ENCODE peak calls at places on chromosome 14, in eight cellular contexts. One of them, this sample, is unnamed. For H3K4me1, the result is how much of the 10 kb centered on the place peaks cover.

GRCh38 chr14:65423986-65424385 is 11.5 kb downstream of the FUT8 start:
- DNase-seq in sigmoid colon: no peak
- DNase-seq in NT2/D1: no peak
- DNase-seq in heart right ventricle: no peak
- DNase-seq in endothelial cell of umbilical vein: no peak
- DNase-seq in CD8-positive, alpha-beta T cell: no peak
- DNase-seq in mucosa of descending colon: no peak
- DNase-seq in RWPE2: no peak
- DNase-seq in this sample: no peak

GRCh38 chr14:94008234-94008633 is 11.1 kb downstream of the CCDC197 start:
- DNase-seq in NT2/D1: no peak
- DNase-seq in heart right ventricle: no peak
- DNase-seq in mucosa of descending colon: no peak
- DNase-seq in CD8-positive, alpha-beta T cell: no peak
- DNase-seq in endothelial cell of umbilical vein: no peak
- DNase-seq in sigmoid colon: no peak
- DNase-seq in RWPE2: no peak
- DNase-seq in this sample: no peak

GRCh38 chr14:87916103-87916885 is 76.7 kb downstream of the GALC start:
- DNase-seq in endothelial cell of umbilical vein: no peak
- DNase-seq in sigmoid colon: no peak
- DNase-seq in NT2/D1: no peak
- DNase-seq in CD8-positive, alpha-beta T cell: no peak
- DNase-seq in RWPE2: no peak
- DNase-seq in mucosa of descending colon: no peak
- DNase-seq in heart right ventricle: no peak
- DNase-seq in this sample: no peak

GRCh38 chr14:49497725-49498348 is 88.3 kb downstream of the RPS29 start:
- DNase-seq in endothelial cell of umbilical vein: peak
- DNase-seq in heart right ventricle: peak
- DNase-seq in RWPE2: no peak
- DNase-seq in NT2/D1: peak
- DNase-seq in CD8-positive, alpha-beta T cell: no peak
- DNase-seq in mucosa of descending colon: peak
- DNase-seq in sigmoid colon: no peak
- DNase-seq in this sample: no peak

GRCh38 chr14:92654206-92654901 is 94.1 kb downstream of the LGMN start:
- DNase-seq in sigmoid colon: no peak
- DNase-seq in heart right ventricle: no peak
- DNase-seq in endothelial cell of umbilical vein: no peak
- DNase-seq in CD8-positive, alpha-beta T cell: peak
- DNase-seq in NT2/D1: no peak
- DNase-seq in mucosa of descending colon: no peak
- DNase-seq in RWPE2: no peak
- DNase-seq in this sample: no peak

GRCh38 chr14:31080060-31080459 is 53.9 kb upstream of the STRN3 start:
- DNase-seq in NT2/D1: no peak
- DNase-seq in mucosa of descending colon: no peak
- DNase-seq in sigmoid colon: no peak
- DNase-seq in RWPE2: no peak
- DNase-seq in CD8-positive, alpha-beta T cell: no peak
- DNase-seq in endothelial cell of umbilical vein: no peak
- DNase-seq in heart right ventricle: no peak
- DNase-seq in this sample: no peak

GRCh38 chr14:23104070-23104590 is 659 bp downstream of the CIROP start:
- DNase-seq in heart right ventricle: no peak
- DNase-seq in RWPE2: no peak
- DNase-seq in endothelial cell of umbilical vein: no peak
- DNase-seq in mucosa of descending colon: no peak
- DNase-seq in CD8-positive, alpha-beta T cell: no peak
- DNase-seq in NT2/D1: no peak
- DNase-seq in sigmoid colon: no peak
- DNase-seq in this sample: no peak

GRCh38 chr14:83147006-83147405 is 1613.4 kb upstream of the SEL1L start:
- DNase-seq in NT2/D1: no peak
- DNase-seq in CD8-positive, alpha-beta T cell: no peak
- DNase-seq in RWPE2: no peak
- DNase-seq in endothelial cell of umbilical vein: no peak
- DNase-seq in sigmoid colon: no peak
- DNase-seq in mucosa of descending colon: no peak
- DNase-seq in heart right ventricle: no peak
- DNase-seq in this sample: no peak

GRCh38 chr14:24463017-24463805 is 20.6 kb upstream of the SDR39U1 start:
- DNase-seq in heart right ventricle: no peak
- DNase-seq in NT2/D1: no peak
- DNase-seq in RWPE2: no peak
- DNase-seq in sigmoid colon: no peak
- DNase-seq in CD8-positive, alpha-beta T cell: no peak
- DNase-seq in endothelial cell of umbilical vein: no peak
- DNase-seq in mucosa of descending colon: no peak
- DNase-seq in this sample: no peak

GRCh38 chr14:68518180-68518579 is 274.7 kb downstream of the ZFP36L1 start:
- DNase-seq in CD8-positive, alpha-beta T cell: no peak
- DNase-seq in sigmoid colon: no peak
- DNase-seq in endothelial cell of umbilical vein: no peak
- DNase-seq in heart right ventricle: no peak
- DNase-seq in mucosa of descending colon: no peak
- DNase-seq in NT2/D1: no peak
- DNase-seq in RWPE2: no peak
- DNase-seq in this sample: no peak

GRCh38 chr14:70640938-70641547 is 673 bp upstream of the TTC9 start:
- DNase-seq in NT2/D1: no peak
- DNase-seq in CD8-positive, alpha-beta T cell: peak
- DNase-seq in sigmoid colon: peak
- DNase-seq in endothelial cell of umbilical vein: peak
- DNase-seq in heart right ventricle: no peak
- DNase-seq in RWPE2: no peak
- DNase-seq in mucosa of descending colon: peak
- DNase-seq in this sample: no peak

GRCh38 chr14:57486767-57487379 is 6.8 kb downstream of the CCDC198 start:
- DNase-seq in RWPE2: no peak
- DNase-seq in heart right ventricle: no peak
- DNase-seq in sigmoid colon: no peak
- DNase-seq in CD8-positive, alpha-beta T cell: no peak
- DNase-seq in endothelial cell of umbilical vein: peak
- DNase-seq in mucosa of descending colon: peak
- DNase-seq in NT2/D1: peak
- DNase-seq in this sample: no peak

GRCh38 chr14:105285174-105285573 is 15.6 kb downstream of the BRF1 start:
- DNase-seq in heart right ventricle: no peak
- DNase-seq in sigmoid colon: no peak
- DNase-seq in NT2/D1: no peak
- DNase-seq in endothelial cell of umbilical vein: no peak
- DNase-seq in RWPE2: no peak
- DNase-seq in mucosa of descending colon: no peak
- DNase-seq in CD8-positive, alpha-beta T cell: no peak
- DNase-seq in this sample: no peak

GRCh38 chr14:106681161-106681955 is 1155.0 kb downstream of the TMEM121 start:
- DNase-seq in CD8-positive, alpha-beta T cell: no peak
- DNase-seq in heart right ventricle: no peak
- DNase-seq in mucosa of descending colon: no peak
- DNase-seq in RWPE2: no peak
- DNase-seq in sigmoid colon: no peak
- DNase-seq in endothelial cell of umbilical vein: no peak
- DNase-seq in NT2/D1: no peak
- DNase-seq in this sample: no peak

GRCh38 chr14:97077253-97077653 is 280.1 kb downstream of the VRK1 start:
- DNase-seq in endothelial cell of umbilical vein: no peak
- DNase-seq in RWPE2: peak
- DNase-seq in heart right ventricle: peak
- DNase-seq in NT2/D1: no peak
- DNase-seq in mucosa of descending colon: peak
- DNase-seq in CD8-positive, alpha-beta T cell: no peak
- DNase-seq in sigmoid colon: peak
- DNase-seq in this sample: no peak

GRCh38 chr14:49506650-49507049 is 79.5 kb downstream of the RPS29 start:
- DNase-seq in RWPE2: no peak
- DNase-seq in heart right ventricle: no peak
- DNase-seq in endothelial cell of umbilical vein: no peak
- DNase-seq in NT2/D1: no peak
- DNase-seq in mucosa of descending colon: no peak
- DNase-seq in sigmoid colon: no peak
- DNase-seq in CD8-positive, alpha-beta T cell: no peak
- DNase-seq in this sample: no peak

GRCh38 chr14:20688167-20688839 is at the start of gene ANG:
- DNase-seq in heart right ventricle: no peak
- DNase-seq in CD8-positive, alpha-beta T cell: no peak
- DNase-seq in NT2/D1: no peak
- DNase-seq in mucosa of descending colon: no peak
- DNase-seq in sigmoid colon: no peak
- DNase-seq in endothelial cell of umbilical vein: no peak
- DNase-seq in RWPE2: no peak
- DNase-seq in this sample: no peak

DNA sequence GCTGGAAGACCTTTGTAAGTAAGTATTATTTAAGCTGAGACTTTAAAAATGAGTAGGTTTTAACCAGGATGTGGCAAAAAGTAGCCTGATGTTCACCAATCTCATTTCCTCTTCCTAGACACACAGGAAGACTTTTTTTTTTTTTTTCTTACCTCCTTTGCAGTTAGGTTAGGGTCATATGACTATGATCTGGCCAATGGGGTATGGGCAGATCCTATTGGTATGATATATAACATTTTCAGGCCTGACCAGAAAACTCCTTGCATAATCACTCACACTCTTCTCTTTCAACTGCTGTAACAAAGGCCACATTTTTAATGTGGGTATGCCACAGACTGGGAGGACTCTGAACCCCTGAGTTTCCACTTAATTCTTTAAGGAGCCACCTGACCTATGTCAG is 2.7 kb upstream of the RPS6KA5 start:
- DNase-seq in mucosa of descending colon: no peak
- DNase-seq in endothelial cell of umbilical vein: no peak
- DNase-seq in heart right ventricle: no peak
- DNase-seq in RWPE2: no peak
- DNase-seq in NT2/D1: no peak
- DNase-seq in CD8-positive, alpha-beta T cell: no peak
- DNase-seq in sigmoid colon: no peak
- DNase-seq in this sample: no peak
- H3K4me1 ChIP-seq in mucosa of descending colon: under half
- H3K4me1 ChIP-seq in endothelial cell of umbilical vein: under half
- H3K4me1 ChIP-seq in heart right ventricle: under half
- H3K4me1 ChIP-seq in RWPE2: under half
- H3K4me1 ChIP-seq in NT2/D1: under half
- H3K4me1 ChIP-seq in CD8-positive, alpha-beta T cell: half or more
- H3K4me1 ChIP-seq in sigmoid colon: under half
- H3K4me1 ChIP-seq in this sample: under half

DNA sequence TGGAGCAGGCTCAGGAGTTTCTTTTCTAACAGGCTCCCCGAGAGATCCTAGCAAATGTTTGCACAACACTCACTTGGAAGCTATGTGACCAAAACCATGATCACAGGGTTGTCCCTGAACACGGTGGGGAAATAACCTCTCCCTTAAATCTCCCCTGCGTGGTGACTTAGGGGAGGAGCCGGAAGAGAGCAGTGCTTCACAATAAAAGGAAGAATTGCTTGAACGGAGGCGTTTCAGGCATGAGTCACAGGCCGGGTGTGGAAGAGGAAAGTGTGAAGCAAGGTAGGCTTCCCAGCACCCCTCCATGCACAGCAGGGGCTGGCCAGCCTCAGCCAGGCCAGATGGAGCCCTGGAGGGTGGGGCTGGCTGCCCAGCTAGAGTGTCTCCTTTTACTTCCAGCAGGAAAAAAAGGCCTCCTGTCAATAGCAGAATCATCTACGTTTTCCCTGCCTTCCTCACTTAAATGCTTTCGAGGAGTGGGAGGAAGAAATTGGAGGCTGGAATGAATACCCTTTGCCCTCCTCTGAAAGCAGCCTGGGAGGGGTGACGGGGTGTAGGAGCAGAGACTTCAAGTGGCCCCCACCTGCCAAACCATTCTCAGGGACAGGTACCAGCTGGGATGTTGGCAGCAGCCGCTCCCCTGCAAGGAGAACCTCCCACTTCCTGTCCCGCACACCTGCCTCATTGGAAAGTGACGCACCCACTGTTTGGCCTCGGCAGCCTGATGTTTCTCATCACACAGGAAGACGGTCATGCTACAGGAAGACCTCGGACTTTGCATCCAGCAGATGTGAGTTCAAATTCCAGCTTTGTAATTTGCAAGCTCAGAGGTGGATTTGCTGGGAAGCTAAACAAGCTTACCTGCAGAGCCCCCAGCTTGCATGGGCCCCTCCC is 30.1 kb upstream of the PPP2R5C start:
- DNase-seq in NT2/D1: no peak
- DNase-seq in mucosa of descending colon: peak
- DNase-seq in RWPE2: peak
- DNase-seq in sigmoid colon: peak
- DNase-seq in CD8-positive, alpha-beta T cell: peak
- DNase-seq in endothelial cell of umbilical vein: peak
- DNase-seq in heart right ventricle: peak
- DNase-seq in this sample: peak
- H3K4me3 ChIP-seq in NT2/D1: no peak
- H3K4me3 ChIP-seq in mucosa of descending colon: no peak
- H3K4me3 ChIP-seq in RWPE2: no peak
- H3K4me3 ChIP-seq in sigmoid colon: no peak
- H3K4me3 ChIP-seq in CD8-positive, alpha-beta T cell: peak
- H3K4me3 ChIP-seq in endothelial cell of umbilical vein: no peak
- H3K4me3 ChIP-seq in heart right ventricle: no peak
- H3K4me3 ChIP-seq in this sample: peak

GRCh38 chr14:61524211-61524806 is 171.0 kb upstream of the HIF1A start:
- DNase-seq in mucosa of descending colon: peak
- DNase-seq in endothelial cell of umbilical vein: peak
- DNase-seq in heart right ventricle: peak
- DNase-seq in sigmoid colon: no peak
- DNase-seq in CD8-positive, alpha-beta T cell: no peak
- DNase-seq in NT2/D1: no peak
- DNase-seq in RWPE2: no peak
- DNase-seq in this sample: no peak
- H3K4me1 ChIP-seq in mucosa of descending colon: half or more
- H3K4me1 ChIP-seq in endothelial cell of umbilical vein: half or more
- H3K4me1 ChIP-seq in heart right ventricle: half or more
- H3K4me1 ChIP-seq in sigmoid colon: under half
- H3K4me1 ChIP-seq in CD8-positive, alpha-beta T cell: under half
- H3K4me1 ChIP-seq in NT2/D1: under half
- H3K4me1 ChIP-seq in RWPE2: half or more
- H3K4me1 ChIP-seq in this sample: under half

DNA sequence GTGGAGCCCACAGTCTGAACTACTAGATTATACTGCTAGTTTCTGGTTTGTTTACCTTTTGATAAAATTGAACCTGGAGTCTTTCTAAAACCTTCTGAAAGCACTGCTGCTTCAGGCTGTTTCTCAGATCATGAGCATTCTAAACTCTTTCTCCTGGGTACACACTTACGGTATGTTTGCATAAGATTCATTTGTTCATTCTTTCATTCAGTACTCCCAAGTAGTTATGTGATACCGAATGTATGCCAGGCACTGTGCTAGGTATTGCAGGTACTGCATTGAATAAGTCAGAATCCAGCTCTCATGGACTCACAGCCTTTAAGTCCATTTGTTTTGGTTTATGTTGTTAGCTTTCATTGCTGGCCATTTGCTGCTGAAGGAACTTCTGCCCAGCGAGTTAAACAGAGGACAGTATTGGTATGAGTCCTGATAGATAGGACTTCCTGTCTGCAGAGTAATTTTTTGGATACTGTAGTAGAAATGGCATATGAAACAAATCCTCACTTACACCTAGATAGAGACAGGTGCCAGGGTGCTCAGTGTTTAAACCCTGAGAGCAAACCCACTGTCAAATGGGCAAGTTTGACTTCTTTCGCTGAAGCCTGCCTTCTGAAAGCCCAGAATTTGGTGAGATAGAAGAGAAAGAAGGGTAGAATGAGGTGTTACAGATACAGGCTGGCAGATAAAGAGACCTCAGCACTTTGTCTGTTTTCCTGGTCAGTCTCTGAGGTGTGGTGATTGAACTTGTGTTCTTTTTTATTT is 2.1 kb downstream of the SUSD6 start:
- DNase-seq in NT2/D1: no peak
- DNase-seq in sigmoid colon: no peak
- DNase-seq in endothelial cell of umbilical vein: no peak
- DNase-seq in CD8-positive, alpha-beta T cell: no peak
- DNase-seq in heart right ventricle: no peak
- DNase-seq in mucosa of descending colon: no peak
- DNase-seq in RWPE2: no peak
- DNase-seq in this sample: no peak
- H3K4me3 ChIP-seq in NT2/D1: no peak
- H3K4me3 ChIP-seq in sigmoid colon: peak
- H3K4me3 ChIP-seq in endothelial cell of umbilical vein: no peak
- H3K4me3 ChIP-seq in CD8-positive, alpha-beta T cell: peak
- H3K4me3 ChIP-seq in heart right ventricle: peak
- H3K4me3 ChIP-seq in mucosa of descending colon: no peak
- H3K4me3 ChIP-seq in RWPE2: peak
- H3K4me3 ChIP-seq in this sample: peak

This sample was measured in breast epithelium.